ENCODE peak calls at places on chromosomes 7 and 10, in ten cellular contexts. H is OCI-LY7; M is right cardiac atrium; B is tibial artery; I is breast epithelium; R is naive thymus-derived CD4-positive, alpha-beta T cell; K is adipocyte; N is neural progenitor cell; L is pancreas; E is stomach. O is an unnamed sample.
A peak's percentile ranks its signal among the peaks of the same experiment; 100 is the strongest.

GRCh38 chr10:12922117-12922900 is 79.2 kb downstream of the CCDC3 start:
- DNase-seq in H (no peak), M (no peak), B (no peak), I (no peak), R (no peak), K (no peak), N (no peak), L (no peak), E (no peak), O (no peak)

GRCh38 chr7:101140746-101141382 is 13.4 kb upstream of the AP1S1 start:
- DNase-seq in H (no peak), M (no peak), B (no peak), I (no peak), R (no peak), K (no peak), N (no peak), L (no peak), E (no peak), O (no peak)

GRCh38 chr7:31370610-31371009 is 30.1 kb upstream of the NEUROD6 start:
- DNase-seq in H (no peak), M (no peak), B (no peak), I (no peak), R (no peak), K (no peak), N (no peak), L (no peak), E (no peak), O (no peak)

GRCh38 chr7:39353615-39354376 is 212.4 kb upstream of the YAE1 start:
- DNase-seq in H (no peak), M (peak; percentile 60), B (no peak), I (no peak), R (no peak), K (peak; percentile 6), N (peak; percentile 81), L (peak; percentile 49), E (peak; percentile 62), O (no peak)

GRCh38 chr10:114920459-114920858 is 17.5 kb upstream of the TRUB1 start:
- DNase-seq in H (no peak), M (no peak), B (no peak), I (no peak), R (no peak), K (no peak), N (no peak), L (no peak), E (no peak), O (no peak)

GRCh38 chr7:13904689-13905088 is 84.8 kb downstream of the ETV1 start:
- DNase-seq in H (no peak), M (no peak), B (no peak), I (no peak), R (no peak), K (peak; percentile 55), N (no peak), L (no peak), E (no peak), O (no peak)

GRCh38 chr7:135012229-135012628 is 25.9 kb downstream of the AGBL3 start:
- DNase-seq in H (no peak), M (no peak), B (no peak), I (no peak), R (no peak), K (no peak), N (no peak), L (no peak), E (no peak), O (no peak)

GRCh38 chr10:28097633-28098032 is 98.8 kb upstream of the ODAD2 start:
- DNase-seq in H (no peak), M (no peak), B (no peak), I (no peak), R (no peak), K (no peak), N (no peak), L (no peak), E (no peak), O (no peak)

GRCh38 chr7:22610871-22611757 is 111.1 kb upstream of the STEAP1B start:
- DNase-seq in H (no peak), M (no peak), B (no peak), I (no peak), R (no peak), K (peak; percentile 56), N (no peak), L (no peak), E (no peak), O (no peak)

GRCh38 chr7:1580422-1581030 is 10.7 kb upstream of the PSMG3 start:
- DNase-seq in H (no peak), M (no peak), B (no peak), I (no peak), R (no peak), K (no peak), N (no peak), L (no peak), E (no peak), O (no peak)

GRCh38 chr7:24402655-24403054 is 118.7 kb downstream of the NPY start:
- DNase-seq in H (no peak), M (no peak), B (no peak), I (no peak), R (no peak), K (no peak), N (no peak), L (no peak), E (no peak), O (no peak)

GRCh38 chr10:123203393-123204126 is 49.4 kb downstream of the BUB3 start:
- DNase-seq in H (no peak), M (no peak), B (no peak), I (peak; percentile 22), R (no peak), K (no peak), N (no peak), L (no peak), E (no peak), O (no peak)

GRCh38 chr7:100545636-100546128 is 6.7 kb downstream of the AGFG2 start:
- DNase-seq in H (peak; percentile 50), M (no peak), B (peak; percentile 78), I (peak; percentile 44), R (no peak), K (peak; percentile 88), N (peak; percentile 27), L (no peak), E (no peak), O (no peak)

GRCh38 chr10:106904209-106904608 is 260.3 kb downstream of the SORCS1 start:
- DNase-seq in H (no peak), M (no peak), B (no peak), I (no peak), R (no peak), K (no peak), N (no peak), L (no peak), E (no peak), O (no peak)

GRCh38 chr10:3723706-3724225 is 61.2 kb downstream of the KLF6 start:
- DNase-seq in H (no peak), M (no peak), B (no peak), I (no peak), R (no peak), K (peak; percentile 49), N (no peak), L (no peak), E (no peak), O (no peak)

DNA sequence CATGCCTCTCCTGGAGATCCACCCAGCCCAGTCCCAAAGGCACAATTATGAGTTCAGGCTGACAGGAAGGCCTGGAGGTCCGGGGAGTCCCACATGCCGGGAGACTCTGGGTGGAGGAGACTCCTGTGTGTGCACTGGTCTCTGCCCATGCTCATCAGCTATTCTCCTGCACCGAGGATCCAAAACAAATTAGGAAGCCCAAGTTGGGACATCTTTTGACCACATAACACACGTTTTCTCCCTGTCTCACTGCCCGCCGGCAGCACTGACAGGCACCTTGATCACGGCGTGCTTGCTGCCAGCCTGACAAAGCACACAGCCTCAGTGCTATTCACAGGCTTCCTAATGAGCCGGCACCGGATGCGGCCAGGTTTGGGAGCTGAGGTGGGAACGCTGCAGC is 412.7 kb downstream of the PTPRN2 start:
- DNase-seq in H (no peak), M (no peak), B (no peak), I (no peak), R (no peak), K (no peak), N (no peak), L (no peak), E (no peak), O (no peak)
- H3K9me3 ChIP-seq in H (no peaks in the 10 kb centered on the region), M (no peaks in the 10 kb centered on the region), B (no peaks in the 10 kb centered on the region), I (peaks cover 18% of the 10 kb centered on the region), R (no peaks in the 10 kb centered on the region), K (peaks cover 5% of the 10 kb centered on the region), N (no peaks in the 10 kb centered on the region), L (no peaks in the 10 kb centered on the region), E (peaks cover 3% of the 10 kb centered on the region), O (no peaks in the 10 kb centered on the region)

GRCh38 chr10:25094590-25094989 is 78.2 kb downstream of the THNSL1 start:
- DNase-seq in H (no peak), M (no peak), B (no peak), I (no peak), R (no peak), K (no peak), N (no peak), L (no peak), E (no peak), O (no peak)
- H3K9me3 ChIP-seq in H (peaks cover 9% of the 10 kb centered on the region), M (no peaks in the 10 kb centered on the region), B (peaks cover 4% of the 10 kb centered on the region), I (peaks cover 7% of the 10 kb centered on the region), R (no peaks in the 10 kb centered on the region), K (peaks cover 32% of the 10 kb centered on the region), N (no peaks in the 10 kb centered on the region), L (no peaks in the 10 kb centered on the region), E (peaks cover 4% of the 10 kb centered on the region), O (no peaks in the 10 kb centered on the region)

DNA sequence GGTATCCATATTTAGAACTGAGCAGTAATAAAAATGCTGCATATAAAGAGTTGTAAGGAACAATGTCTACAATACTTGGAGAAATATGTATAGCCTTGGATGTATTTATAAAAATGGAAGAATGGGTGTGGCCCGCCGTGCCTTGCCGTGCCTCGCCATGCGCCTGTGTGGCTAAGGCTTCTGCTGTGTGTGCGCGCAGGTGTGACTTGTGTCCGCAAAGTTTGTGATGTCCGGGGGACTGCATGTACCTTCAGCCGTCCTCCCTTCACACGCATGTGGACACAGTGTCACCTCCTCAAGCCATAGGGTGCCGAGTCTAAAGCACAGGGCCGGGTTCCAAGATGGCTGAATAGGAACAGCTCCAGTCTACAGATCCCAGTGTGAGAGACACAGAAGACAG is 9.8 kb downstream of the SAMD9 start:
- DNase-seq in H (no peak), M (no peak), B (no peak), I (no peak), R (no peak), K (no peak), N (no peak), L (no peak), E (no peak), O (no peak)
- H3K9me3 ChIP-seq in H (no peaks in the 10 kb centered on the region), M (peaks cover 7% of the 10 kb centered on the region), B (peaks cover 24% of the 10 kb centered on the region), I (peaks cover 50% of the 10 kb centered on the region), R (peaks cover 48% of the 10 kb centered on the region), K (peaks cover 23% of the 10 kb centered on the region), N (no peaks in the 10 kb centered on the region), L (no peaks in the 10 kb centered on the region), E (peaks cover 20% of the 10 kb centered on the region), O (peaks cover 49% of the 10 kb centered on the region)

DNA sequence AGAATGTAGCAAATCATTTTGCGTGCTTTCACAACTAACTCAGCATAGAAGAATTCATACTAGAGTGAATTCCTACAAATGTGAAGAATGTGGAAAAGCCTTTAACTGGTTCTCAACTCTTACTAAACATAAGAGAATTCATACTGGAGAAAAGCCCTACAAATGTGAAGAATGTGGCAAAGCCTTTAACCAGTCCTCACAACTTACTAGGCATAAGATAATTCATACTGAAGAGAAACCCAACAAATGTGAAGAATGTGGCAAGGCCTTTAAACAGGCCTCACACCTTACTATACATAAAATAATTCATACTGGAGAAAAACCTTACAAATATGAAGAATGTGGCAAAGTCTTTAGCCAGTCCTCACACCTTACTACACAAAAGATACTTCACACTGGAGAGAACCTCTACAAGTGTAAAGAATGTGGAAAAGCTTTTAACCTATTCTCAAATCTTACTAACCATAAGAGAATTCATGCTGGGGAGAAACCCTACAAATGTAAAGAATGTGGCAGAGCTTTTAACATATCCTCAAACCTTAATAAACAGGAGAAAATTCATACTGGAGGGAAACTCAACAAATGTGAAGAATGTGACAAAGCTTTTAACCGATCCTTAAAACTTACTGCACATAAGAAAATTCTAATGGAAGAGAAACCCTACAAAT is 40.8 kb downstream of the ZNF107 start:
- DNase-seq in H (no peak), M (no peak), B (no peak), I (no peak), R (no peak), K (no peak), N (no peak), L (no peak), E (no peak), O (no peak)
- H3K9me3 ChIP-seq in H (peaks cover 72% of the 10 kb centered on the region), M (no peaks in the 10 kb centered on the region), B (peaks cover 8% of the 10 kb centered on the region), I (peaks cover 42% of the 10 kb centered on the region), R (peaks cover 38% of the 10 kb centered on the region), K (peaks cover 98% of the 10 kb centered on the region), N (peaks cover 90% of the 10 kb centered on the region), L (peaks cover 23% of the 10 kb centered on the region), E (peaks cover 44% of the 10 kb centered on the region), O (peaks cover 46% of the 10 kb centered on the region)